ENCODE peak calls at places on chromosomes 13 and 19, in eight cellular contexts. One of them, this sample, is unnamed.

GRCh38 chr13:99796175-99796819 is 175.3 kb downstream of the ZIC5 start:
- DNase-seq in posterior vena cava: no peak
- DNase-seq in thoracic aorta: no peak
- DNase-seq in fibroblast of the conjunctiva: no peak
- DNase-seq in CD4-positive, alpha-beta T cell: peak; percentile 4
- DNase-seq in NCI-H748 treated with DMSO at 0.1 percent for 48 hours: no peak
- DNase-seq in left colon: no peak
- DNase-seq in aorta: no peak
- DNase-seq in this sample: peak; percentile 22

GRCh38 chr19:53892981-53893325 is 11.0 kb downstream of the PRKCG start:
- DNase-seq in posterior vena cava: peak; percentile 59
- DNase-seq in thoracic aorta: no peak
- DNase-seq in fibroblast of the conjunctiva: no peak
- DNase-seq in CD4-positive, alpha-beta T cell: no peak
- DNase-seq in NCI-H748 treated with DMSO at 0.1 percent for 48 hours: no peak
- DNase-seq in left colon: no peak
- DNase-seq in aorta: no peak
- DNase-seq in this sample: no peak

GRCh38 chr19:2150794-2151338 is 500 bp downstream of the AP3D1 start:
- DNase-seq in posterior vena cava: no peak
- DNase-seq in thoracic aorta: no peak
- DNase-seq in fibroblast of the conjunctiva: no peak
- DNase-seq in CD4-positive, alpha-beta T cell: no peak
- DNase-seq in NCI-H748 treated with DMSO at 0.1 percent for 48 hours: no peak
- DNase-seq in left colon: no peak
- DNase-seq in aorta: no peak
- DNase-seq in this sample: no peak

GRCh38 chr13:74024856-74025255 is 109.3 kb downstream of the KLF12 start:
- DNase-seq in posterior vena cava: no peak
- DNase-seq in thoracic aorta: no peak
- DNase-seq in fibroblast of the conjunctiva: no peak
- DNase-seq in CD4-positive, alpha-beta T cell: no peak
- DNase-seq in NCI-H748 treated with DMSO at 0.1 percent for 48 hours: no peak
- DNase-seq in left colon: no peak
- DNase-seq in aorta: no peak
- DNase-seq in this sample: no peak

GRCh38 chr19:28549680-28550277 is 663.2 kb downstream of the UQCRFS1 start:
- DNase-seq in posterior vena cava: no peak
- DNase-seq in thoracic aorta: no peak
- DNase-seq in fibroblast of the conjunctiva: no peak
- DNase-seq in CD4-positive, alpha-beta T cell: no peak
- DNase-seq in NCI-H748 treated with DMSO at 0.1 percent for 48 hours: no peak
- DNase-seq in left colon: no peak
- DNase-seq in aorta: no peak
- DNase-seq in this sample: no peak

GRCh38 chr13:101390461-101390860 is 25.8 kb downstream of the NALCN start:
- DNase-seq in posterior vena cava: no peak
- DNase-seq in thoracic aorta: no peak
- DNase-seq in fibroblast of the conjunctiva: no peak
- DNase-seq in CD4-positive, alpha-beta T cell: no peak
- DNase-seq in NCI-H748 treated with DMSO at 0.1 percent for 48 hours: no peak
- DNase-seq in left colon: no peak
- DNase-seq in aorta: no peak
- DNase-seq in this sample: no peak

GRCh38 chr19:29667390-29667783 is 2.1 kb downstream of the PLEKHF1 start:
- DNase-seq in posterior vena cava: peak; percentile 53
- DNase-seq in thoracic aorta: no peak
- DNase-seq in fibroblast of the conjunctiva: no peak
- DNase-seq in CD4-positive, alpha-beta T cell: no peak
- DNase-seq in NCI-H748 treated with DMSO at 0.1 percent for 48 hours: no peak
- DNase-seq in left colon: no peak
- DNase-seq in aorta: no peak
- DNase-seq in this sample: no peak

GRCh38 chr19:37979547-37980082 is 72.6 kb downstream of the SIPA1L3 start:
- DNase-seq in posterior vena cava: peak; percentile 74
- DNase-seq in thoracic aorta: no peak
- DNase-seq in fibroblast of the conjunctiva: no peak
- DNase-seq in CD4-positive, alpha-beta T cell: no peak
- DNase-seq in NCI-H748 treated with DMSO at 0.1 percent for 48 hours: no peak
- DNase-seq in left colon: peak; percentile 40
- DNase-seq in aorta: peak; percentile 46
- DNase-seq in this sample: no peak

GRCh38 chr19:11535792-11536595 is 2.7 kb upstream of the CNN1 start:
- DNase-seq in posterior vena cava: peak; percentile 97
- DNase-seq in thoracic aorta: peak; percentile 56
- DNase-seq in fibroblast of the conjunctiva: peak; percentile 79
- DNase-seq in CD4-positive, alpha-beta T cell: peak; percentile 65
- DNase-seq in NCI-H748 treated with DMSO at 0.1 percent for 48 hours: peak; percentile 35
- DNase-seq in left colon: peak; percentile 80
- DNase-seq in aorta: peak; percentile 97
- DNase-seq in this sample: peak; percentile 98

GRCh38 chr13:36475468-36475867 is 43.2 kb downstream of the CCNA1 start:
- DNase-seq in posterior vena cava: no peak
- DNase-seq in thoracic aorta: no peak
- DNase-seq in fibroblast of the conjunctiva: no peak
- DNase-seq in CD4-positive, alpha-beta T cell: no peak
- DNase-seq in NCI-H748 treated with DMSO at 0.1 percent for 48 hours: no peak
- DNase-seq in left colon: no peak
- DNase-seq in aorta: no peak
- DNase-seq in this sample: no peak

GRCh38 chr13:28597641-28598040 is 61.3 kb upstream of the POMP start:
- DNase-seq in posterior vena cava: no peak
- DNase-seq in thoracic aorta: no peak
- DNase-seq in fibroblast of the conjunctiva: peak; percentile 67
- DNase-seq in CD4-positive, alpha-beta T cell: no peak
- DNase-seq in NCI-H748 treated with DMSO at 0.1 percent for 48 hours: no peak
- DNase-seq in left colon: no peak
- DNase-seq in aorta: no peak
- DNase-seq in this sample: no peak

GRCh38 chr19:50465986-50466771 is 10.1 kb upstream of the EMC10 start:
- DNase-seq in posterior vena cava: no peak
- DNase-seq in thoracic aorta: no peak
- DNase-seq in fibroblast of the conjunctiva: no peak
- DNase-seq in CD4-positive, alpha-beta T cell: no peak
- DNase-seq in NCI-H748 treated with DMSO at 0.1 percent for 48 hours: peak; percentile 76
- DNase-seq in left colon: peak; percentile 67
- DNase-seq in aorta: no peak
- DNase-seq in this sample: no peak

GRCh38 chr19:49546825-49547565 is 19.2 kb downstream of the RCN3 start:
- DNase-seq in posterior vena cava: no peak
- DNase-seq in thoracic aorta: peak; percentile 47
- DNase-seq in fibroblast of the conjunctiva: peak; percentile 84
- DNase-seq in CD4-positive, alpha-beta T cell: no peak
- DNase-seq in NCI-H748 treated with DMSO at 0.1 percent for 48 hours: peak; percentile 90
- DNase-seq in left colon: peak; percentile 73
- DNase-seq in aorta: no peak
- DNase-seq in this sample: peak; percentile 88

GRCh38 chr13:107413005-107413404 is 802.3 kb downstream of the LIG4 start:
- DNase-seq in posterior vena cava: no peak
- DNase-seq in thoracic aorta: no peak
- DNase-seq in fibroblast of the conjunctiva: no peak
- DNase-seq in CD4-positive, alpha-beta T cell: no peak
- DNase-seq in NCI-H748 treated with DMSO at 0.1 percent for 48 hours: no peak
- DNase-seq in left colon: no peak
- DNase-seq in aorta: no peak
- DNase-seq in this sample: no peak